ENCODE peak calls at places on chromosomes 5 and 9, in six cellular contexts. G is Daoy, L is progenitor cell of endocrine pancreas, W is NCI-H1417, Q is H9, H is hypothalamus. U is an unnamed sample.

GRCh38 chr5:68304421-68305052 is 89.0 kb downstream of the PIK3R1 start:
- DNase-seq in W (no peak), L (no peak), G (peak), Q (no peak), H (no peak), U (no peak)

GRCh38 chr9:84819446-84819845 is 149.9 kb downstream of the NTRK2 start:
- DNase-seq in L (no peak), G (no peak), Q (peak), H (no peak), W (no peak), U (no peak)

GRCh38 chr5:671459-672328 is 21.5 kb downstream of the TPPP start:
- DNase-seq in W (peak), L (peak), H (peak), Q (peak), G (peak), U (peak)

GRCh38 chr5:116626272-116626723 is 51.7 kb upstream of the SEMA6A start:
- DNase-seq in G (peak), H (peak), Q (no peak), W (peak), L (no peak), U (no peak)

GRCh38 chr5:115450741-115451140 is 93.8 kb downstream of the FEM1C start:
- DNase-seq in L (no peak), G (peak), H (no peak), W (no peak), Q (no peak), U (no peak)

GRCh38 chr5:74424162-74424868 is 216.2 kb downstream of the ENC1 start:
- DNase-seq in L (no peak), W (no peak), G (no peak), Q (no peak), H (no peak), U (no peak)

GRCh38 chr9:118809160-118809625 is 560.0 kb downstream of the BRINP1 start:
- DNase-seq in G (no peak), L (peak), H (no peak), W (no peak), Q (peak), U (peak)

GRCh38 chr9:76713371-76713770 is 50.9 kb upstream of the PCA3 start:
- DNase-seq in H (no peak), L (no peak), W (no peak), Q (no peak), G (no peak), U (no peak)

GRCh38 chr5:40680741-40681350 is 1.1 kb downstream of the PTGER4 start:
- DNase-seq in W (no peak), G (peak), Q (peak), H (no peak), L (peak), U (peak)